ENCODE peak calls at places on chromosomes 1 and 21, in six cellular contexts. G, B, H, D, F and W are unnamed samples.

GRCh38 chr1:15417365-15417934 is 7.8 kb downstream of the EFHD2 start:
- DNase-seq in H (peak; percentile 83), B (no peak), D (no peak), F (no peak), G (no peak), W (no peak)

GRCh38 chr1:187092104-187092503 is 263.4 kb downstream of the PLA2G4A start:
- DNase-seq in B (no peak), G (no peak), D (no peak), F (no peak), H (no peak), W (no peak)

GRCh38 chr1:205348559-205349477 is 7.9 kb downstream of the KLHDC8A start:
- DNase-seq in B (no peak), D (peak; percentile 15), H (no peak), F (no peak), G (no peak), W (peak; percentile 62)

GRCh38 chr1:31704261-31705079 is 653 bp upstream of the COL16A1 start:
- DNase-seq in B (no peak), G (peak; percentile 58), D (no peak), H (peak; percentile 70), F (no peak), W (peak; percentile 56)

GRCh38 chr21:33197546-33197945 is 32.2 kb upstream of the IFNAR2 start:
- DNase-seq in B (no peak), F (no peak), G (no peak), D (no peak), H (no peak), W (no peak)

GRCh38 chr1:246355421-246356230 is 151.5 kb downstream of the SMYD3 start:
- DNase-seq in F (no peak), D (no peak), B (no peak), H (no peak), G (no peak), W (peak; percentile 75)

GRCh38 chr21:42733037-42733632 is 79.7 kb downstream of the PDE9A start:
- DNase-seq in D (no peak), G (no peak), H (no peak), F (no peak), B (no peak), W (no peak)

GRCh38 chr21:42209801-42210479 is 9.0 kb upstream of the ABCG1 start:
- DNase-seq in H (no peak), B (no peak), F (no peak), G (no peak), D (no peak), W (peak; percentile 56)

GRCh38 chr21:36481639-36482038 is 1.7 kb upstream of the CLDN14 start:
- DNase-seq in H (no peak), D (no peak), B (no peak), G (no peak), F (no peak), W (no peak)

GRCh38 chr1:47324682-47325081 is 8.9 kb upstream of the CMPK1 start:
- DNase-seq in B (peak; percentile 41), F (no peak), D (no peak), H (no peak), G (no peak), W (no peak)

GRCh38 chr1:40034869-40035268 is 5.7 kb upstream of the CAP1 start:
- DNase-seq in H (no peak), G (no peak), F (no peak), D (no peak), B (no peak), W (no peak)

GRCh38 chr21:45586289-45586858 is 44.1 kb upstream of the SLC19A1 start:
- DNase-seq in F (no peak), H (no peak), G (no peak), B (no peak), D (no peak), W (no peak)

GRCh38 chr1:111602302-111602701 is 17.3 kb upstream of the RAP1A start:
- DNase-seq in H (no peak), G (no peak), D (no peak), F (no peak), B (no peak), W (no peak)

GRCh38 chr1:33176362-33176850 is 5.4 kb downstream of the TRIM62 start:
- DNase-seq in B (no peak), D (no peak), F (no peak), G (peak; percentile 32), H (peak; percentile 67), W (peak; percentile 74)

GRCh38 chr1:47980501-47980900 is 16.7 kb downstream of the TRABD2B start:
- DNase-seq in G (no peak), H (no peak), F (no peak), D (no peak), B (no peak), W (no peak)

GRCh38 chr1:94284481-94284880 is 47.1 kb upstream of the ARHGAP29 start:
- DNase-seq in F (no peak), B (no peak), G (no peak), D (no peak), H (peak; percentile 48), W (no peak)

GRCh38 chr1:5999711-6000443 is 7.7 kb upstream of the NPHP4 start:
- DNase-seq in B (no peak), F (no peak), G (no peak), D (no peak), H (no peak), W (peak; percentile 65)